ENCODE peak calls at places on chromosomes 3 and 15, in nine cellular contexts. X is right lobe of liver, R is HCT116, K is A549, O is heart left ventricle, B is prostate gland, H is upper lobe of left lung, I is GM12878, A is K562. Q is an unnamed sample.

GRCh38 chr3:12336099-12336498 is 47.2 kb downstream of the PPARG start:
- DNase-seq in A (no peak), B (no peak), R (no peak), H (no peak), I (no peak), X (no peak), O (no peak), K (no peak), Q (no peak)

GRCh38 chr15:23118208-23118607 is 18.4 kb downstream of the GOLGA6L1 start:
- DNase-seq in R (no peak), A (no peak), K (no peak), H (no peak), O (no peak), X (no peak), B (no peak), I (no peak), Q (no peak)

GRCh38 chr3:67176396-67176795 is 178.3 kb downstream of the KBTBD8 start:
- DNase-seq in H (no peak), A (no peak), K (no peak), O (no peak), B (peak), R (no peak), X (no peak), I (no peak), Q (no peak)

GRCh38 chr3:183285318-183285717 is 32.3 kb downstream of the B3GNT5 start:
- DNase-seq in O (no peak), R (no peak), A (no peak), I (no peak), K (no peak), X (no peak), B (no peak), H (no peak), Q (no peak)

GRCh38 chr3:13432093-13432492 is 12.0 kb upstream of the NUP210 start:
- DNase-seq in A (no peak), H (no peak), O (no peak), K (no peak), X (no peak), I (no peak), B (no peak), R (no peak), Q (no peak)

GRCh38 chr15:70053703-70054229 is 44.0 kb downstream of the TLE3 start:
- DNase-seq in I (no peak), H (no peak), X (no peak), B (no peak), R (no peak), K (no peak), O (no peak), A (no peak), Q (no peak)

GRCh38 chr3:71524688-71525087 is 58.8 kb downstream of the FOXP1 start:
- DNase-seq in K (no peak), X (no peak), I (no peak), A (no peak), B (no peak), O (no peak), H (no peak), R (no peak), Q (no peak)

GRCh38 chr3:52986049-52986448 is 59.8 kb downstream of the SFMBT1 start:
- DNase-seq in I (no peak), X (no peak), H (no peak), A (no peak), B (no peak), K (no peak), R (no peak), O (no peak), Q (no peak)

GRCh38 chr3:94544131-94544530 is 481.3 kb downstream of the NSUN3 start:
- DNase-seq in H (no peak), O (no peak), B (no peak), I (no peak), X (no peak), A (no peak), R (no peak), K (no peak), Q (no peak)

GRCh38 chr3:191627064-191627463 is 166.1 kb downstream of the PYDC2 start:
- DNase-seq in K (no peak), A (no peak), I (no peak), O (no peak), R (no peak), H (no peak), X (no peak), B (no peak), Q (no peak)

GRCh38 chr3:157089455-157090221 is 70.3 kb downstream of the CCNL1 start:
- DNase-seq in O (peak), R (no peak), B (peak), I (peak), H (no peak), X (peak), K (peak), A (peak), Q (no peak)
- TF ChIP-seq POLR2A in O (no peak), R (no peak), B (no peak), I (no peak), H (no peak), X (no peak), K (no peak), A (no peak), Q (no peak)

DNA sequence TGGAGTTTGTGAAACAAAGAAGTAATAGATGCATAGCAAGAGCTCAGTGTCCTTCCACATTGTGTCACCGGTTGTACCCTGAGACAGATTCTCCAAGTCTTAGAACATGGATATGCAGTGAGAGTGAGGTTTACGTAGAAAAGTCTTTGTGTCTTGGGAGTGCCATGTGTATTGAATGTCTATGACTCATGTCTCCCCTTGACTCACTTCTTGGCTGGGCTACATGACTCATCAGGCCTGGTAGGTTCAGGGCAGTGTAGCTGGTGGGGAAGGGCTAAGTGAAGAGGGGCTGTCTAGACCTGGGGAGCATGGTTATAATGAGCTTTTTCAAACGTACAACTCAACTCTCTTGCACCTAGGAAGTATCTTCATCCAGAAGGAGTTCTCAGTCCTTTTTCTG is 167.4 kb downstream of the GAP43 start:
- DNase-seq in H (no peak), A (peak), O (no peak), X (no peak), K (peak), I (no peak), B (no peak), R (peak), Q (no peak)
- TF ChIP-seq POLR2A in H (no peak), A (no peak), O (no peak), X (no peak), K (no peak), I (no peak), B (no peak), R (no peak), Q (no peak)

GRCh38 chr3:58535531-58536500 is 1.2 kb downstream of the ACOX2 start:
- DNase-seq in H (no peak), K (peak), X (peak), B (peak), A (peak), O (no peak), I (no peak), R (no peak), Q (no peak)

GRCh38 chr3:58537412-58538301 is 667 bp upstream of the ACOX2 start:
- DNase-seq in X (peak), I (no peak), H (no peak), B (peak), R (no peak), A (no peak), K (no peak), O (no peak), Q (peak)

GRCh38 chr3:58539636-58540035 is 2.6 kb upstream of the ACOX2 start:
- DNase-seq in X (peak), R (no peak), I (no peak), K (no peak), B (no peak), O (no peak), A (no peak), H (no peak), Q (no peak)

GRCh38 chr3:58534592-58535494 is 2.1 kb downstream of the ACOX2 start:
- DNase-seq in K (no peak), R (no peak), A (no peak), X (peak), B (no peak), H (no peak), O (no peak), I (no peak), Q (peak)

GRCh38 chr3:58536501-58537411 is at the start of gene ACOX2:
- DNase-seq in X (peak), B (peak), R (no peak), H (peak), A (no peak), O (peak), I (no peak), K (no peak), Q (peak)
- TF ChIP-seq POLR2A in X (peak), B (no peak), R (no peak), H (no peak), A (no peak), O (no peak), I (no peak), K (no peak), Q (no peak)

GRCh38 chr3:4770561-4770960 is 208.7 kb upstream of the BHLHE40 start:
- DNase-seq in O (no peak), R (no peak), H (no peak), X (no peak), B (no peak), K (no peak), A (peak), I (no peak), Q (no peak)

GRCh38 chr3:4772858-4773257 is 206.4 kb upstream of the BHLHE40 start:
- DNase-seq in B (no peak), X (no peak), K (no peak), I (no peak), R (no peak), H (no peak), A (no peak), O (no peak), Q (no peak)

GRCh38 chr3:4771238-4771637 is 208.0 kb upstream of the BHLHE40 start:
- DNase-seq in X (no peak), I (no peak), B (no peak), K (no peak), A (no peak), R (no peak), O (no peak), H (no peak), Q (no peak)

GRCh38 chr3:4773583-4773982 is 205.7 kb upstream of the BHLHE40 start:
- DNase-seq in R (no peak), H (no peak), X (no peak), K (no peak), B (no peak), A (no peak), O (no peak), I (no peak), Q (no peak)

GRCh38 chr3:4772171-4772804 is 206.9 kb upstream of the BHLHE40 start:
- DNase-seq in X (no peak), R (no peak), A (peak), I (no peak), H (no peak), K (no peak), O (peak), B (peak), Q (peak)
- TF ChIP-seq POLR2A in X (no peak), R (no peak), A (no peak), I (no peak), H (no peak), K (no peak), O (no peak), B (peak), Q (no peak)

GRCh38 chr15:90885432-90886290 is 1.4 kb downstream of the FES start:
- DNase-seq in X (peak), K (peak), A (peak), H (peak), R (no peak), O (peak), B (peak), I (no peak), Q (peak)
- TF ChIP-seq POLR2A in X (peak), K (no peak), A (no peak), H (no peak), R (no peak), O (no peak), B (no peak), I (no peak), Q (no peak)

GRCh38 chr3:31230834-31231233 is 301.9 kb upstream of the STT3B start:
- DNase-seq in X (no peak), H (no peak), I (no peak), R (no peak), K (no peak), B (no peak), A (no peak), O (no peak), Q (no peak)
- TF ChIP-seq POLR2A in X (no peak), H (no peak), I (no peak), R (no peak), K (no peak), B (no peak), A (no peak), O (no peak), Q (no peak)

DNA sequence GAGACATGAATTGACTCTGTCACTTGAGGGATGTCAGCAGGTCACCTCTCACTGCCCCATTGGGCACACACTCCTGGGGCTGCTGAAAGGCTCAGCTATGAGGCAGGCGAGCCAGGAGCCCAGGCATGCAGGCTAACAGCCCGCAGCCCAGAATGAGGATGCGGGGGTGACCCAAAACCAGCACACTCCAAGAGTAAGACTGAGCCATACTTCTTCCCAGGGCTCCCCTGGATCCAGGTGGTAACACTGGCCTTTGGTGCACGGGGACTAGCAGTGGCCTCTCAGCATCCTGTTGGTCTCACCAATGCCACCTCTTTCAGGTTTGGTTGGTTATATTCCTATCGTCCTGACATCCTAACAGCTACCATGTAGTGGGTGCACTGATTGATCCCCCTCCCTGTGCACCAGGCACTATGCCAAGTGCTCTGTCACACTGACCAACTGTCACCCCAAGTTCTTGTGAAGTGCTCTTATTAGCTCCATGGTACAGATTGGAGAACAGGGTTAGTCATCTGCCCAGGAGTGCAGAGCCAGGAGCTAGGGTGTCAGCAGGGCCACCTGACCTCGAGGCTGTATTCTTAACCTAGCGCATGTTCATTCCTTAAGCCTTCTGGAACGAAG is 24.8 kb upstream of the SPTBN5 start:
- DNase-seq in R (no peak), X (no peak), K (no peak), B (no peak), I (no peak), A (no peak), H (no peak), O (peak), Q (no peak)
- TF ChIP-seq POLR2A in R (no peak), X (no peak), K (no peak), B (no peak), I (no peak), A (no peak), H (no peak), O (no peak), Q (no peak)

DNA sequence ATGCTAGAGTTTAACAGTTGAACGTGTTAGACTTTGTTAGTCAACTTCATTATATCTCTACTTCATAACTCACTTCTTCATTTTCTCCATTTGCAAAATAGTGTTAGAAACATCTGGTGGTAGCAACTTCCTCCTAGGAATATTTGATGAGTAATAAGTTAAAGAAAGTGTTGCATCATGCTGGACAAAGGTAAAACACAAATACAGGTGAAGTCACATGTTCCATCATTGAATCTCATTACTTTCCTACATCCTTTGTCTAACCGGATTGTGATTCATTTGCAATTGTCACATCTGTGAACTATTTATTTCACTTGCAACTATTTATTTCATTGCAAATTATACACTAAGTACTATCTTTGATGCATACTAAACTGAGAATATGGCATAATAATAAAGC is 186.5 kb downstream of the TUSC7 start:
- DNase-seq in H (no peak), B (no peak), X (no peak), R (no peak), O (no peak), K (no peak), I (no peak), A (no peak), Q (no peak)
- TF ChIP-seq POLR2A in H (no peak), B (no peak), X (no peak), R (no peak), O (no peak), K (no peak), I (no peak), A (no peak), Q (no peak)

GRCh38 chr3:100588251-100588650 is 21.1 kb upstream of the ADGRG7 start:
- DNase-seq in B (no peak), X (no peak), I (no peak), A (no peak), K (no peak), H (no peak), O (no peak), R (no peak), Q (no peak)

GRCh38 chr3:100586832-100587231 is 22.6 kb upstream of the ADGRG7 start:
- DNase-seq in K (no peak), A (no peak), O (no peak), H (no peak), X (no peak), R (no peak), I (no peak), B (no peak), Q (no peak)

GRCh38 chr3:100590114-100590839 is 19.1 kb upstream of the ADGRG7 start:
- DNase-seq in X (peak), K (peak), I (peak), O (peak), H (no peak), R (peak), B (peak), A (peak), Q (no peak)

GRCh38 chr3:100590840-100591147 is 18.6 kb upstream of the ADGRG7 start:
- DNase-seq in O (no peak), B (no peak), H (no peak), X (no peak), A (no peak), K (no peak), I (no peak), R (no peak), Q (no peak)

DNA sequence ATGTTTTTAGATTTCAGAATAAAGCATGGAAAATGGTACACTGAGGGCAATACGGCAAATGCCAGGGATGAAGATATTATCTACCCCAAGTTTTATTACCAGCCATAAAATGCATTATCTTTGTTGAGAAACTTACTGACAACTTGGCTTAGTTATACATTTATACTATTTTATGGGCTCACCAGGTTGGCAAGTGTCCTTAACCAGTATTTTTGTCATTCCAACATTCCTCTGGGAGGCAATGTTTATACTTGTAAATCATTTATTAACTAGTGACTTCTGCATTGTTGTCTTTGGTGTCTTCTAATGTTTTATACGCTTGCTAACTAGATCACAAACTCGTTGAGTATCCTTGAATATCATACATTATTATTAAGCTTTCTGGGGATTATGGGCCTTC is 18.0 kb upstream of the ADGRG7 start:
- DNase-seq in R (no peak), K (peak), I (no peak), H (no peak), A (no peak), B (peak), O (no peak), X (no peak), Q (no peak)
- TF ChIP-seq POLR2A in R (no peak), K (no peak), I (no peak), H (no peak), A (no peak), B (no peak), O (no peak), X (no peak), Q (no peak)

GRCh38 chr3:154584041-154584440 is 154.1 kb upstream of the GPR149 start:
- DNase-seq in H (no peak), K (peak), O (no peak), A (peak), B (no peak), X (no peak), R (no peak), I (no peak), Q (no peak)
- TF ChIP-seq POLR2A in H (no peak), K (no peak), O (no peak), A (no peak), B (no peak), X (no peak), R (no peak), I (no peak), Q (no peak)